ENCODE peak calls at places on chromosomes 3 and 15, in ten cellular contexts. One of them, this sample, is unnamed. For H3K4me1, the result is how much of the 10 kb centered on the place peaks cover.

GRCh38 chr3:72930754-72931153 is 42.9 kb downstream of the GXYLT2 start:
- DNase-seq in gastrocnemius medialis: no peak
- DNase-seq in upper lobe of right lung: no peak
- DNase-seq in mesendoderm: no peak
- DNase-seq in transverse colon: peak
- DNase-seq in endothelial cell of umbilical vein: no peak
- DNase-seq in ascending aorta: no peak
- DNase-seq in left ventricle myocardium inferior: no peak
- DNase-seq in HCT116: no peak
- DNase-seq in CD4-positive, alpha-beta memory T cell: no peak
- DNase-seq in this sample: no peak

GRCh38 chr3:192727032-192727847 is at the start of gene FGF12:
- DNase-seq in upper lobe of right lung: peak
- DNase-seq in mesendoderm: peak
- DNase-seq in transverse colon: peak
- DNase-seq in CD4-positive, alpha-beta memory T cell: peak
- DNase-seq in ascending aorta: peak
- DNase-seq in HCT116: no peak
- DNase-seq in endothelial cell of umbilical vein: peak
- DNase-seq in gastrocnemius medialis: peak
- DNase-seq in left ventricle myocardium inferior: peak
- DNase-seq in this sample: peak

GRCh38 chr3:106208979-106209378 is 340.2 kb upstream of the CBLB start:
- DNase-seq in left ventricle myocardium inferior: no peak
- DNase-seq in gastrocnemius medialis: no peak
- DNase-seq in endothelial cell of umbilical vein: peak
- DNase-seq in ascending aorta: no peak
- DNase-seq in transverse colon: no peak
- DNase-seq in mesendoderm: no peak
- DNase-seq in CD4-positive, alpha-beta memory T cell: no peak
- DNase-seq in HCT116: no peak
- DNase-seq in upper lobe of right lung: no peak
- DNase-seq in this sample: no peak

GRCh38 chr15:32828507-32829186 is 110.8 kb downstream of the GREM1 start:
- DNase-seq in left ventricle myocardium inferior: no peak
- DNase-seq in upper lobe of right lung: no peak
- DNase-seq in HCT116: no peak
- DNase-seq in CD4-positive, alpha-beta memory T cell: no peak
- DNase-seq in transverse colon: no peak
- DNase-seq in endothelial cell of umbilical vein: no peak
- DNase-seq in gastrocnemius medialis: no peak
- DNase-seq in ascending aorta: no peak
- DNase-seq in mesendoderm: no peak
- DNase-seq in this sample: no peak

GRCh38 chr3:142239421-142239820 is 14.0 kb upstream of the GK5 start:
- DNase-seq in endothelial cell of umbilical vein: no peak
- DNase-seq in ascending aorta: no peak
- DNase-seq in transverse colon: no peak
- DNase-seq in left ventricle myocardium inferior: no peak
- DNase-seq in mesendoderm: no peak
- DNase-seq in HCT116: no peak
- DNase-seq in gastrocnemius medialis: no peak
- DNase-seq in upper lobe of right lung: no peak
- DNase-seq in CD4-positive, alpha-beta memory T cell: no peak
- DNase-seq in this sample: no peak

GRCh38 chr3:83813176-83813575 is 1145.6 kb upstream of the CADM2 start:
- DNase-seq in left ventricle myocardium inferior: no peak
- DNase-seq in ascending aorta: no peak
- DNase-seq in CD4-positive, alpha-beta memory T cell: no peak
- DNase-seq in gastrocnemius medialis: no peak
- DNase-seq in endothelial cell of umbilical vein: no peak
- DNase-seq in mesendoderm: no peak
- DNase-seq in transverse colon: no peak
- DNase-seq in upper lobe of right lung: no peak
- DNase-seq in HCT116: no peak
- DNase-seq in this sample: no peak

GRCh38 chr15:63347074-63347859 is 34.4 kb downstream of the CA12 start:
- DNase-seq in left ventricle myocardium inferior: no peak
- DNase-seq in ascending aorta: no peak
- DNase-seq in HCT116: no peak
- DNase-seq in mesendoderm: no peak
- DNase-seq in gastrocnemius medialis: no peak
- DNase-seq in transverse colon: no peak
- DNase-seq in endothelial cell of umbilical vein: no peak
- DNase-seq in upper lobe of right lung: no peak
- DNase-seq in CD4-positive, alpha-beta memory T cell: no peak
- DNase-seq in this sample: no peak

GRCh38 chr3:66004244-66004643 is 34.5 kb downstream of the MAGI1 start:
- DNase-seq in upper lobe of right lung: no peak
- DNase-seq in transverse colon: no peak
- DNase-seq in mesendoderm: no peak
- DNase-seq in left ventricle myocardium inferior: peak
- DNase-seq in CD4-positive, alpha-beta memory T cell: no peak
- DNase-seq in ascending aorta: no peak
- DNase-seq in endothelial cell of umbilical vein: no peak
- DNase-seq in gastrocnemius medialis: no peak
- DNase-seq in HCT116: no peak
- DNase-seq in this sample: no peak

GRCh38 chr15:40915106-40915661 is 14.0 kb upstream of the DLL4 start:
- DNase-seq in HCT116: no peak
- DNase-seq in endothelial cell of umbilical vein: peak
- DNase-seq in gastrocnemius medialis: no peak
- DNase-seq in upper lobe of right lung: no peak
- DNase-seq in CD4-positive, alpha-beta memory T cell: no peak
- DNase-seq in transverse colon: no peak
- DNase-seq in ascending aorta: no peak
- DNase-seq in left ventricle myocardium inferior: no peak
- DNase-seq in mesendoderm: no peak
- DNase-seq in this sample: no peak

GRCh38 chr3:137468446-137468845 is 295.7 kb upstream of the SOX14 start:
- DNase-seq in mesendoderm: peak
- DNase-seq in left ventricle myocardium inferior: no peak
- DNase-seq in gastrocnemius medialis: no peak
- DNase-seq in transverse colon: no peak
- DNase-seq in ascending aorta: no peak
- DNase-seq in endothelial cell of umbilical vein: no peak
- DNase-seq in upper lobe of right lung: no peak
- DNase-seq in CD4-positive, alpha-beta memory T cell: no peak
- DNase-seq in HCT116: no peak
- DNase-seq in this sample: no peak

GRCh38 chr15:66882251-66883020 is 180.4 kb downstream of the SMAD6 start:
- DNase-seq in upper lobe of right lung: no peak
- DNase-seq in left ventricle myocardium inferior: no peak
- DNase-seq in ascending aorta: no peak
- DNase-seq in gastrocnemius medialis: no peak
- DNase-seq in CD4-positive, alpha-beta memory T cell: no peak
- DNase-seq in mesendoderm: no peak
- DNase-seq in HCT116: no peak
- DNase-seq in endothelial cell of umbilical vein: peak
- DNase-seq in transverse colon: no peak
- DNase-seq in this sample: peak

GRCh38 chr15:99826146-99826745 is 93.0 kb upstream of the LYSMD4 start:
- DNase-seq in ascending aorta: no peak
- DNase-seq in gastrocnemius medialis: no peak
- DNase-seq in mesendoderm: no peak
- DNase-seq in transverse colon: no peak
- DNase-seq in CD4-positive, alpha-beta memory T cell: no peak
- DNase-seq in endothelial cell of umbilical vein: no peak
- DNase-seq in upper lobe of right lung: no peak
- DNase-seq in left ventricle myocardium inferior: no peak
- DNase-seq in HCT116: no peak
- DNase-seq in this sample: no peak

GRCh38 chr15:73870700-73871408 is 2.5 kb upstream of the TBC1D21 start:
- DNase-seq in left ventricle myocardium inferior: peak
- DNase-seq in HCT116: no peak
- DNase-seq in CD4-positive, alpha-beta memory T cell: no peak
- DNase-seq in gastrocnemius medialis: no peak
- DNase-seq in ascending aorta: no peak
- DNase-seq in mesendoderm: no peak
- DNase-seq in upper lobe of right lung: no peak
- DNase-seq in endothelial cell of umbilical vein: peak
- DNase-seq in transverse colon: peak
- DNase-seq in this sample: peak

DNA sequence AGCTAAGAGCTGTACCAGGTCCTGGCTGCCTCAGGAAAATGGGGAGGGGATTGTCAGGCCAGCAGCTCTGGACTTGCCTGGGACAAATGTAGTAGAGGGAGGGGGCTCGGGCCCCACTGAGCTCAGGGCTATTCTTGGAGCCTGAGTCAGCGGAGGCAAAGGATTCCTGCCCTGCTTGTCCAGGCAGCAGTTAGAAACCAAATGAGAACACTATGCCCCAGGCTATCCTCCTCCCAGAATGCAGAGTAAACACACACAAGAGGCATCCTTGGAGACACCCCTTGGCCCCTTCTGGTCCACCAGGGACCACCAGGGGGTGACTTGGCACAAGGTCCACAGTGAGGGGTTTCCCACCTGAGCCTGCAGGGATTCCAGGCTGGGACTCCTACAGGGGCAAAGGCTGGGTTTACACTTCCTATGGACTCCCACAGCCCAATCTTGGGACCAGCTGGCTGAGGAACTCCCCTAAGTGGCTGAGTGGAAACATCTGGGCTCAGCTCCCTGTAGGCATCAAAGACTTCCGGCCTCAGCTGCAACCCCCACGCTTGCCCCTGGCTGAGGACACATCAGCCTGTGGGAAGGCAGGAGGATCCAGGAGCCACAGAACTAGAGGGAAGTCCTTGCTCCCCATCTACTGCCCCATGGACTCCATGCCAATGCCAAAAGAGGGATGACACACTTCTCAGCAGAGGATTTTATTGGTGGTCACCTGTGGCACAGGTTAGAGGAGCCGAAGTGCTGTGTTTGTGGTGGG is 3.4 kb upstream of the COL7A1 start:
- DNase-seq in HCT116: no peak
- DNase-seq in mesendoderm: peak
- DNase-seq in gastrocnemius medialis: peak
- DNase-seq in left ventricle myocardium inferior: peak
- DNase-seq in CD4-positive, alpha-beta memory T cell: no peak
- DNase-seq in upper lobe of right lung: no peak
- DNase-seq in endothelial cell of umbilical vein: no peak
- DNase-seq in ascending aorta: peak
- DNase-seq in transverse colon: peak
- DNase-seq in this sample: peak
- H3K27ac ChIP-seq in HCT116: no peak
- H3K27ac ChIP-seq in mesendoderm: peak
- H3K27ac ChIP-seq in gastrocnemius medialis: peak
- H3K27ac ChIP-seq in left ventricle myocardium inferior: peak
- H3K27ac ChIP-seq in CD4-positive, alpha-beta memory T cell: no peak
- H3K27ac ChIP-seq in upper lobe of right lung: peak
- H3K27ac ChIP-seq in endothelial cell of umbilical vein: no peak
- H3K27ac ChIP-seq in ascending aorta: peak
- H3K27ac ChIP-seq in transverse colon: peak
- H3K27ac ChIP-seq in this sample: peak

GRCh38 chr3:98969295-98969694 is 67.8 kb upstream of the DCBLD2 start:
- DNase-seq in CD4-positive, alpha-beta memory T cell: no peak
- DNase-seq in upper lobe of right lung: no peak
- DNase-seq in transverse colon: no peak
- DNase-seq in endothelial cell of umbilical vein: no peak
- DNase-seq in left ventricle myocardium inferior: no peak
- DNase-seq in ascending aorta: no peak
- DNase-seq in gastrocnemius medialis: no peak
- DNase-seq in mesendoderm: no peak
- DNase-seq in HCT116: no peak
- DNase-seq in this sample: no peak
- H3K4me1 ChIP-seq in CD4-positive, alpha-beta memory T cell: under half
- H3K4me1 ChIP-seq in upper lobe of right lung: under half
- H3K4me1 ChIP-seq in transverse colon: under half
- H3K4me1 ChIP-seq in endothelial cell of umbilical vein: half or more
- H3K4me1 ChIP-seq in left ventricle myocardium inferior: under half
- H3K4me1 ChIP-seq in ascending aorta: under half
- H3K4me1 ChIP-seq in gastrocnemius medialis: under half
- H3K4me1 ChIP-seq in mesendoderm: under half
- H3K4me1 ChIP-seq in HCT116: half or more
- H3K4me1 ChIP-seq in this sample: under half

DNA sequence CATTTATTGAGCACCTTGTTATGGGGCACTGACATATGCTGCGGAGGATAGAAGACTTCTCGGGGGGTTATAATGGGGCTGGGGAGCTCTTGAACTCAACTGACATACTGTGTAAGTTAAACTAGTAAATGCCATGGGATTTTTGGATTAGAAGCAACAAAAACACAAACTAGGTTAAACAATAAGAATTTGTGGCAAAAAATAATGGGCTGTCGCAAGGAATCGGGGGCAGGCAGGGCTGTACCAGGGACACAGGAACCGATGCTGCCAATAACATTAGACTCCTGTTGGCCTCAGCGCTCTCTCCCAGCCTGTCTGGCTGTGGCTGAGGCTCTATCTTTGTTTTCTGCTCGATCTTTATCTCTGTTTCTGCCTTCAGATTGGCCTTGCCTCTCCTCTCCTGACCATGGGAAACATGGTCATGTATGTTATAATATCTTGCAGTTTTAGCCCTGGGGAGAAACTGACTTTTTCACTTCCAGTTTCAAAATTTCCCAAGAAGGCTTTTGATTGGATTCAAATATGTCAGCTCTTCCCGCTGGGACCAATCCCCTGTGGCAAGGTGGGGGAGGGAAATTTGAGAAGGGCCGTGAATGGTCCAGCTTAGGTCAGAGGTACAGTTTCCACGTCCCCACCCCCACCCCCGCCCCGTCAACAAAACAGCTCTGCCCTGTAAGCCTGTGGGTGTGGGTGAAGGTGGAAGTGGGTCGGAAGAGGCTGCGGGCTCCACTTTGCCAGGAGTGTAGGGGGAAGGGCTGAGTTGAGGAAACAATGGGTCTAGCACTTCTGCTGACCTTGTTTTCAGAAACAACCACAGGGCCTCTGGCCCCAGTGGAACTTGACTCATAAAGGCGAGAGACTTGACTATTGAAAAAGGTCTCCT is 161.0 kb upstream of the TBL1XR1 start:
- DNase-seq in HCT116: peak
- DNase-seq in transverse colon: peak
- DNase-seq in left ventricle myocardium inferior: peak
- DNase-seq in gastrocnemius medialis: peak
- DNase-seq in endothelial cell of umbilical vein: peak
- DNase-seq in CD4-positive, alpha-beta memory T cell: peak
- DNase-seq in ascending aorta: peak
- DNase-seq in mesendoderm: peak
- DNase-seq in upper lobe of right lung: peak
- DNase-seq in this sample: peak
- H3K27ac ChIP-seq in HCT116: peak
- H3K27ac ChIP-seq in transverse colon: peak
- H3K27ac ChIP-seq in left ventricle myocardium inferior: peak
- H3K27ac ChIP-seq in gastrocnemius medialis: peak
- H3K27ac ChIP-seq in endothelial cell of umbilical vein: peak
- H3K27ac ChIP-seq in CD4-positive, alpha-beta memory T cell: peak
- H3K27ac ChIP-seq in ascending aorta: peak
- H3K27ac ChIP-seq in mesendoderm: peak
- H3K27ac ChIP-seq in upper lobe of right lung: peak
- H3K27ac ChIP-seq in this sample: peak

DNA sequence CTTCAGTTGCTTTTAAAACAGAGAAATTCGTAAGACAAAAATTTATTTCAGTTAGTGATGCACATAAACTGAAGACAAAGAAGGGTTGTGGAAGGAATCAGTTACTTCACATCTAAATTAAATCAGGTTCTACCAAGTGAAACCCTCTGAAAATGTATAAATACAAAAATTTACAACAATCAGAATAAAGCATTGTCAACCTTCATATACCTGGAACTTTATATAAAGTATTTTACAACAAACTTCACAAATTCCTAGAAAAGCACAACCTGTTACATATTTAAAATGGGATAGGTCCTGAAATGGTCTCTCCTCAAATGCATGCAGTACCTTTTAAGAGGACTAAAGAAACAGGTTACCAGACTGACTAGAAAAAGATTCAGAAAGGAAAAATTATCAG is 26.9 kb downstream of the ATOSA start:
- DNase-seq in ascending aorta: no peak
- DNase-seq in CD4-positive, alpha-beta memory T cell: no peak
- DNase-seq in endothelial cell of umbilical vein: no peak
- DNase-seq in mesendoderm: no peak
- DNase-seq in transverse colon: no peak
- DNase-seq in gastrocnemius medialis: no peak
- DNase-seq in upper lobe of right lung: no peak
- DNase-seq in HCT116: no peak
- DNase-seq in left ventricle myocardium inferior: no peak
- DNase-seq in this sample: no peak
- H3K4me1 ChIP-seq in ascending aorta: under half
- H3K4me1 ChIP-seq in CD4-positive, alpha-beta memory T cell: under half
- H3K4me1 ChIP-seq in endothelial cell of umbilical vein: under half
- H3K4me1 ChIP-seq in mesendoderm: under half
- H3K4me1 ChIP-seq in transverse colon: under half
- H3K4me1 ChIP-seq in gastrocnemius medialis: half or more
- H3K4me1 ChIP-seq in upper lobe of right lung: under half
- H3K4me1 ChIP-seq in HCT116: under half
- H3K4me1 ChIP-seq in left ventricle myocardium inferior: half or more
- H3K4me1 ChIP-seq in this sample: half or more